ENCODE peak calls at places on chromosomes 6 and 20, in seven cellular contexts. One of them, this sample, is unnamed.

GRCh38 chr6:121839891-121840290 is 404.4 kb downstream of the GJA1 start:
- DNase-seq in neuronal stem cell: no peak
- DNase-seq in stomach: no peak
- DNase-seq in mammary epithelial cell: peak; percentile 50
- DNase-seq in pancreas: no peak
- DNase-seq in CD8-positive, alpha-beta memory T cell: no peak
- DNase-seq in SK-N-SH: no peak
- DNase-seq in this sample: no peak

GRCh38 chr6:112372213-112372806 is 25.2 kb downstream of the RFPL4B start:
- DNase-seq in neuronal stem cell: no peak
- DNase-seq in stomach: no peak
- DNase-seq in mammary epithelial cell: no peak
- DNase-seq in pancreas: no peak
- DNase-seq in CD8-positive, alpha-beta memory T cell: no peak
- DNase-seq in SK-N-SH: peak; percentile 36
- DNase-seq in this sample: no peak

GRCh38 chr20:58684291-58684690 is 8.3 kb upstream of the NPEPL1 start:
- DNase-seq in neuronal stem cell: no peak
- DNase-seq in stomach: no peak
- DNase-seq in mammary epithelial cell: no peak
- DNase-seq in pancreas: no peak
- DNase-seq in CD8-positive, alpha-beta memory T cell: no peak
- DNase-seq in SK-N-SH: no peak
- DNase-seq in this sample: no peak

GRCh38 chr20:62350098-62350628 is 16.9 kb downstream of the LAMA5 start:
- DNase-seq in neuronal stem cell: no peak
- DNase-seq in stomach: peak; percentile 58
- DNase-seq in mammary epithelial cell: peak; percentile 94
- DNase-seq in pancreas: peak; percentile 48
- DNase-seq in CD8-positive, alpha-beta memory T cell: no peak
- DNase-seq in SK-N-SH: no peak
- DNase-seq in this sample: no peak

GRCh38 chr6:118325220-118325860 is 222.8 kb upstream of the PLN start:
- DNase-seq in neuronal stem cell: no peak
- DNase-seq in stomach: no peak
- DNase-seq in mammary epithelial cell: peak; percentile 21
- DNase-seq in pancreas: no peak
- DNase-seq in CD8-positive, alpha-beta memory T cell: no peak
- DNase-seq in SK-N-SH: no peak
- DNase-seq in this sample: no peak

GRCh38 chr6:20286968-20287565 is 74.8 kb upstream of the MBOAT1 start:
- DNase-seq in neuronal stem cell: no peak
- DNase-seq in stomach: no peak
- DNase-seq in mammary epithelial cell: peak; percentile 9
- DNase-seq in pancreas: no peak
- DNase-seq in CD8-positive, alpha-beta memory T cell: no peak
- DNase-seq in SK-N-SH: no peak
- DNase-seq in this sample: no peak

GRCh38 chr6:132892929-132893771 is 78.8 kb downstream of the RPS12 start:
- DNase-seq in neuronal stem cell: no peak
- DNase-seq in stomach: no peak
- DNase-seq in mammary epithelial cell: no peak
- DNase-seq in pancreas: no peak
- DNase-seq in CD8-positive, alpha-beta memory T cell: no peak
- DNase-seq in SK-N-SH: peak; percentile 34
- DNase-seq in this sample: no peak

GRCh38 chr6:158674342-158674969 is 24.6 kb downstream of the SYTL3 start:
- DNase-seq in neuronal stem cell: no peak
- DNase-seq in stomach: no peak
- DNase-seq in mammary epithelial cell: no peak
- DNase-seq in pancreas: no peak
- DNase-seq in CD8-positive, alpha-beta memory T cell: no peak
- DNase-seq in SK-N-SH: peak; percentile 43
- DNase-seq in this sample: no peak

GRCh38 chr6:111555041-111555440 is 50.6 kb downstream of the TRAF3IP2 start:
- DNase-seq in neuronal stem cell: no peak
- DNase-seq in stomach: no peak
- DNase-seq in mammary epithelial cell: no peak
- DNase-seq in pancreas: no peak
- DNase-seq in CD8-positive, alpha-beta memory T cell: no peak
- DNase-seq in SK-N-SH: no peak
- DNase-seq in this sample: no peak

GRCh38 chr6:154931741-154932424 is 63.2 kb upstream of the TIAM2 start:
- DNase-seq in neuronal stem cell: peak; percentile 50
- DNase-seq in stomach: no peak
- DNase-seq in mammary epithelial cell: no peak
- DNase-seq in pancreas: no peak
- DNase-seq in CD8-positive, alpha-beta memory T cell: no peak
- DNase-seq in SK-N-SH: no peak
- DNase-seq in this sample: no peak

GRCh38 chr6:44898296-44898930 is 429.7 kb upstream of the RUNX2 start:
- DNase-seq in neuronal stem cell: no peak
- DNase-seq in stomach: no peak
- DNase-seq in mammary epithelial cell: peak; percentile 54
- DNase-seq in pancreas: no peak
- DNase-seq in CD8-positive, alpha-beta memory T cell: no peak
- DNase-seq in SK-N-SH: no peak
- DNase-seq in this sample: no peak

GRCh38 chr6:24408719-24409410 is 6.1 kb downstream of the MRS2 start:
- DNase-seq in neuronal stem cell: no peak
- DNase-seq in stomach: no peak
- DNase-seq in mammary epithelial cell: no peak
- DNase-seq in pancreas: no peak
- DNase-seq in CD8-positive, alpha-beta memory T cell: no peak
- DNase-seq in SK-N-SH: no peak
- DNase-seq in this sample: no peak

DNA sequence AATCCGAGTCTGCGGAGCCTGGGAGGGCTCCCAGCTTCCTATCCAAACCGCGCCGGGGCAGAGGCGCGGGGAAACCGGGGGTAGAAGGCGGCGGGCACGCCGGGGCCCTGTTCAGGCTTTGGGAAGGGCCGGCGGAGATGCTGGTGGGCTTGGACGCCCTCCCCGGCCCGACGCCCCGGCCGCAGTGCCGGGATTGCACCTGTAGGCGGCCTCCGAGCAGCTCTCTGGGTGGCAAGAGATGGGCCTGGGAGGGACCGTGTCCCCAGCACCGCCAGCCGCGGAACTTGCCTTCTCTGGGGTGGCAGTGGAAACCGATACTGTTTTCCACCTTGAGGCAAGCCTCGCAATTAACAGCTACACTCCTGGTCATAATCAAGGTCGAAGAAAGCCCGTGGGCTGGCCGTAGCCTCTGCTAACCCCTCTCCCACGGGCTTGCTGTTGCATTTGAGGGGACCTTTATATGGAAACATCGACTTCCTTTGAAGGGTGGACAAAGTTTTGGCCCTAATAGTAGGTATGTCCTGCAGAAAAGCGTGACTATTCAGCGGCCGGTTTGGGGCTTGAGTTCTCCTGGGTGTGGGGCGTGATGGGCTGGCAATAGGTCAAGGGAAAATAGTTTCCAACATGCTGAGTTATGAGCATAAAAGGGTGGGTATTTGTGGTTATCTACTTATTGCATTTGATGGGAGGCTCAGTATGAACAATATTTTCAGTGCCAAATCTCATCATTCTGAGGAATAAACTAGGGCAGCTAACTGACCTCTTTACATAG is 1.1 kb upstream of the JAG1 start:
- DNase-seq in neuronal stem cell: peak; percentile 81
- DNase-seq in stomach: peak; percentile 84
- DNase-seq in mammary epithelial cell: peak; percentile 69
- DNase-seq in pancreas: peak; percentile 87
- DNase-seq in CD8-positive, alpha-beta memory T cell: peak; percentile 18
- DNase-seq in SK-N-SH: peak; percentile 85
- DNase-seq in this sample: peak; percentile 81
- H3K27ac ChIP-seq in neuronal stem cell: peak overlapping the region; percentile 88
- H3K27ac ChIP-seq in stomach: peak overlapping the region; percentile 99
- H3K27ac ChIP-seq in mammary epithelial cell: peak overlapping the region; percentile 93
- H3K27ac ChIP-seq in pancreas: peak overlapping the region; percentile 99
- H3K27ac ChIP-seq in CD8-positive, alpha-beta memory T cell: no peak overlapping the region
- H3K27ac ChIP-seq in SK-N-SH: peak overlapping the region; percentile 98
- H3K27ac ChIP-seq in this sample: peak overlapping the region; percentile 92

DNA sequence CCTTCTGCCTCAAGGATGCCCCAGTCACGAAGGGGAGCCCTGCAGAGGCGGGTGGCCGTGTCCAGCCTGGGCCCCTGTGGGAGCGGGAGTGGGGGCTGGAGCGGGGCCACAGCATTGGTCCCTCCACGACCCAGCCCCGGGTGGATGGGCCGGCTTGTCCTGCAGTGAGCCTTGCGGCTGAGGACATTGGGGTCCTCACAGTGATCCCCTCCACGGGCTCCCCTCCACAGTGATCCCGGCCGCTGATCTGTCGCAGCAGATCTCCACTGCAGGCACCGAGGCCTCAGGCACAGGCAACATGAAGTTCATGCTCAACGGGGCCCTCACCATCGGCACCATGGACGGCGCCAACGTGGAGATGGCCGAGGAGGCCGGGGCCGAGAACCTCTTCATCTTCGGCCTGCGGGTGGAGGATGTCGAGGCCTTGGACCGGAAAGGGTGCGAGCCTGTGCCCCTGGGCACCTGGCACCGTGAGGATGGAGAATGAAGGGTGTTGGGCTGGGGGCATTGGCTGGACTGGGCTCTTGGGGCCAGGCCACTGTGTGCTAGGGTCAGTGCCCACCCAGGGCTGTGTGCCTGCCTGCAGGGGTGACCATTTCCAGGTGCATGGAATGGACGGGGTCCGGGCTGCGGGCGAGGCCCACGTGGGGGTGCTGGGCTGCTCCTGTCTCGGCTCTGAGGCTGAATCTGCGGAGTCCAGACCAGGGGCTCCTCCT is 44.4 kb downstream of the PYGB start:
- DNase-seq in neuronal stem cell: no peak
- DNase-seq in stomach: no peak
- DNase-seq in mammary epithelial cell: no peak
- DNase-seq in pancreas: peak; percentile 39
- DNase-seq in CD8-positive, alpha-beta memory T cell: no peak
- DNase-seq in SK-N-SH: no peak
- DNase-seq in this sample: no peak
- H3K36me3 ChIP-seq in neuronal stem cell: peaks cover 50% of the 10 kb centered on the region
- H3K36me3 ChIP-seq in stomach: peaks cover 91% of the 10 kb centered on the region
- H3K36me3 ChIP-seq in mammary epithelial cell: peaks cover 63% of the 10 kb centered on the region
- H3K36me3 ChIP-seq in pancreas: no peaks in the 10 kb centered on the region
- H3K36me3 ChIP-seq in CD8-positive, alpha-beta memory T cell: no peaks in the 10 kb centered on the region
- H3K36me3 ChIP-seq in SK-N-SH: peaks cover 45% of the 10 kb centered on the region
- H3K36me3 ChIP-seq in this sample: peaks cover 84% of the 10 kb centered on the region

GRCh38 chr20:4041748-4042411 is 26.5 kb upstream of the RNF24 start:
- DNase-seq in neuronal stem cell: no peak
- DNase-seq in stomach: peak; percentile 90
- DNase-seq in mammary epithelial cell: peak; percentile 98
- DNase-seq in pancreas: peak; percentile 98
- DNase-seq in CD8-positive, alpha-beta memory T cell: no peak
- DNase-seq in SK-N-SH: no peak
- DNase-seq in this sample: peak; percentile 96
- H3K27ac ChIP-seq in neuronal stem cell: no peak overlapping the region
- H3K27ac ChIP-seq in stomach: peak overlapping the region; percentile 76
- H3K27ac ChIP-seq in mammary epithelial cell: no peak overlapping the region
- H3K27ac ChIP-seq in pancreas: peak overlapping the region; percentile 72
- H3K27ac ChIP-seq in CD8-positive, alpha-beta memory T cell: peak overlapping the region; percentile 21
- H3K27ac ChIP-seq in SK-N-SH: peak overlapping the region; percentile 19
- H3K27ac ChIP-seq in this sample: peak overlapping the region; percentile 92

GRCh38 chr20:32792316-32792715 is 27.4 kb upstream of the MAPRE1 start:
- DNase-seq in neuronal stem cell: peak; percentile 55
- DNase-seq in stomach: no peak
- DNase-seq in mammary epithelial cell: peak; percentile 80
- DNase-seq in pancreas: no peak
- DNase-seq in CD8-positive, alpha-beta memory T cell: peak; percentile 8
- DNase-seq in SK-N-SH: no peak
- DNase-seq in this sample: no peak
- H3K36me3 ChIP-seq in neuronal stem cell: peaks cover 58% of the 10 kb centered on the region
- H3K36me3 ChIP-seq in stomach: peaks cover 7% of the 10 kb centered on the region
- H3K36me3 ChIP-seq in mammary epithelial cell: no peaks in the 10 kb centered on the region
- H3K36me3 ChIP-seq in pancreas: no peaks in the 10 kb centered on the region
- H3K36me3 ChIP-seq in CD8-positive, alpha-beta memory T cell: no peaks in the 10 kb centered on the region
- H3K36me3 ChIP-seq in SK-N-SH: peaks cover 4% of the 10 kb centered on the region
- H3K36me3 ChIP-seq in this sample: no peaks in the 10 kb centered on the region

This sample was measured in RWPE2.